ENCODE peak calls at places on chromosomes 3 and 15, in eight cellular contexts. P, Y, R, S, E, D, U and Z are unnamed samples.

GRCh38 chr3:107240183-107241091 is 136.8 kb upstream of the CCDC54 start:
- DNase-seq in P (peak; percentile 75), Y (peak; percentile 54), R (peak; percentile 59), S (peak; percentile 93), E (peak; percentile 70), D (peak; percentile 50), U (peak; percentile 82), Z (peak; percentile 64)

GRCh38 chr3:160100610-160101009 is 112.0 kb downstream of the IL12A start:
- DNase-seq in P (no peak), Y (no peak), R (no peak), S (no peak), E (no peak), D (no peak), U (no peak), Z (no peak)

GRCh38 chr3:52983828-52984227 is 62.0 kb downstream of the SFMBT1 start:
- DNase-seq in P (no peak), Y (no peak), R (no peak), S (no peak), E (no peak), D (no peak), U (no peak), Z (no peak)

GRCh38 chr3:188881954-188882641 is 289.7 kb upstream of the TPRG1 start:
- DNase-seq in P (no peak), Y (peak; percentile 98), R (no peak), S (peak; percentile 85), E (peak; percentile 10), D (no peak), U (no peak), Z (no peak)

GRCh38 chr3:115245437-115245836 is 98.3 kb upstream of the ZBTB20 start:
- DNase-seq in P (no peak), Y (peak; percentile 97), R (no peak), S (peak; percentile 95), E (peak; percentile 69), D (no peak), U (no peak), Z (no peak)

GRCh38 chr3:31356941-31357340 is 175.8 kb upstream of the STT3B start:
- DNase-seq in P (no peak), Y (peak; percentile 62), R (no peak), S (peak; percentile 33), E (no peak), D (no peak), U (no peak), Z (peak; percentile 68)

GRCh38 chr3:6860911-6861330 is at the start of gene GRM7:
- DNase-seq in P (no peak), Y (peak; percentile 75), R (no peak), S (no peak), E (no peak), D (no peak), U (peak; percentile 34), Z (no peak)

GRCh38 chr3:65930650-65931049 is 108.1 kb downstream of the MAGI1 start:
- DNase-seq in P (no peak), Y (no peak), R (no peak), S (no peak), E (no peak), D (no peak), U (no peak), Z (no peak)

GRCh38 chr3:129597087-129597791 is 9.2 kb downstream of the PLXND1 start:
- DNase-seq in P (no peak), Y (peak; percentile 59), R (no peak), S (peak; percentile 79), E (no peak), D (no peak), U (peak; percentile 79), Z (no peak)

GRCh38 chr3:153219147-153219546 is 57.1 kb downstream of the RAP2B start:
- DNase-seq in P (no peak), Y (peak; percentile 61), R (no peak), S (peak; percentile 61), E (no peak), D (no peak), U (no peak), Z (no peak)

GRCh38 chr3:11538581-11538980 is 105.1 kb downstream of the VGLL4 start:
- DNase-seq in P (no peak), Y (no peak), R (no peak), S (no peak), E (no peak), D (no peak), U (no peak), Z (no peak)

GRCh38 chr15:65925338-65925737 is 56.0 kb downstream of the RAB11A start:
- DNase-seq in P (no peak), Y (no peak), R (no peak), S (no peak), E (no peak), D (no peak), U (no peak), Z (no peak)
- H3K4me3 ChIP-seq in P (no peak overlapping the region), Y (no peak overlapping the region), R (no peak overlapping the region), S (no peak overlapping the region), E (no peak overlapping the region), D (no peak overlapping the region), U (no peak overlapping the region), Z (no peak overlapping the region)

DNA sequence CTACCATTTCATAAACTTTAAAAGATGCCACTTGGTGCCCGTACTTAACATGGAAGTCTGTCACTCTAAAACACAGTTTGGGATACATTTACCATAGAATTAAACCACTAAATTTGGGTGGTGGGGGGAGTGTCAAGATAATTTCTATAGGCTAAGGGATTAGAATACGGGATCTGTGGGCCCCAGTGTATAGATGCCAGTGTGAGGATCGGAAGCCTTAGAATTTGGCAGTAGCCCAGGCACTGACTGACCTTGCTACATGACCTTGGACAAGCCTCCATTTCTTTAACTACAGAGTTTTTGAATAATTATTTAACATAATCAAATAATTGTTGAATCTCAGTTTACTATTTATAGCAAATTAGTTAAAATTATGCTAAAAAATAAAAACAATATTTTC is 76.3 kb upstream of the STRIT1 start:
- DNase-seq in P (no peak), Y (no peak), R (no peak), S (no peak), E (no peak), D (no peak), U (no peak), Z (no peak)
- H3K4me1 ChIP-seq in P (no peaks in the 10 kb centered on the region), Y (no peaks in the 10 kb centered on the region), R (no peaks in the 10 kb centered on the region), S (no peaks in the 10 kb centered on the region), E (no peaks in the 10 kb centered on the region), D (no peaks in the 10 kb centered on the region), U (no peaks in the 10 kb centered on the region), Z (peaks cover 13% of the 10 kb centered on the region)

DNA sequence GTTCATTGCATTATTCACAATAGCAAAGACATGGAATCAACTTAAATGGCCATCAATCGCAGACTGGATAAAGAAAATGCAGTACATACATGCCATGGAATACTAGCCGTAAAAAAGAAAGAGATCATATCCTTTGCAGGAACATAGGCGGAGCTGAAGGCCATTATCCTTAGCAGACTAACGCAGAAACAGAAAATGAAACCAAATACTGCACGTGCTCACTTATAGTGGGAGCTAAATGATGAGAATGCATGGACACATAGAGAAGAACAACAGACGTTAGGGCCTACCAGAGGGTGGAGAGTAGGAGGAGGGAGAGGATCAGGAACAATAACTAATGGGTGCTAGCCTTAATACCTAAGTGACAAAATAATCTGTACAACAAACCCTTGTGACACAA is 57.9 kb downstream of the RASA2 start:
- DNase-seq in P (no peak), Y (no peak), R (no peak), S (no peak), E (no peak), D (no peak), U (no peak), Z (no peak)
- H3K9me3 ChIP-seq in P (no peaks in the 10 kb centered on the region), Y (no peaks in the 10 kb centered on the region), R (peaks cover 4% of the 10 kb centered on the region), S (no peaks in the 10 kb centered on the region), E (peaks cover 19% of the 10 kb centered on the region), D (peaks cover 8% of the 10 kb centered on the region), U (peaks cover 4% of the 10 kb centered on the region), Z (peaks cover 2% of the 10 kb centered on the region)

DNA sequence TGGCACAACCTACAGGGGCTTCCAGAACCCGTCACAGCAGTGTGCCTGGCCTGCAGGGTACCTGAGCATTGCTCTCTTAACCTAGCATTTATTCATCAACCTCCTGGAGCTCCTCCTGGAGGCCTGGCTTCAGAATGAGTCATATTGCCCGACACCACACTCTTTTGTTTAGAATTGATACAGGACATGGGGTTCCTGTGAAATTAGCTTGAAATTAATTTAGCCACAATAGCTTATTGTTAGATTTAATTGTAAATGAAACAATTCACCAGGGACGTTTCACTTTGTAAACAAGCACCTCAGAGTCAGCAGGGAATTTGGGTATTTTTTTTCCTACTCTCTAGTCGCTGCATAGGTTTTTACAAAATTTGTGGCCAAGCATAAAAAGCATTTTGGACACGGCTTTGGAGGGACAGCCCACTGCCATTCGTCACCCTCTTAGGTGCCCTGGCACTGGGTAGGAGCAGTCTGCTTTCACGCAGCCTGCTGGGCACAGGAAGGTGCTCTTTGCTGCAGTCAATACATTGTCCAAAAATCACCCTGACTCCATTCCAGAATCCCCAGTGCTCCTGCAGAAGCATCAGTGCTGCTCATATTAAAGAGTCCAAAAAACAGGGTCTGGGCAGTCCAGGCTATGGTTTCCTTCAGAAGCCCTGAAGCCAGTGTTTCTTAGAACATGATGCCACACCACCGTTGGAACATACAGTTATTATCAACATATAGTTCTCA is 60.8 kb upstream of the MEF2A start:
- DNase-seq in P (no peak), Y (peak; percentile 40), R (no peak), S (peak; percentile 49), E (no peak), D (no peak), U (no peak), Z (no peak)
- H3K4me3 ChIP-seq in P (no peak overlapping the region), Y (no peak overlapping the region), R (no peak overlapping the region), S (no peak overlapping the region), E (no peak overlapping the region), D (no peak overlapping the region), U (no peak overlapping the region), Z (no peak overlapping the region)

GRCh38 chr3:105868450-105868744 is 415 bp downstream of the CBLB start:
- DNase-seq in P (peak; percentile 60), Y (peak; percentile 40), R (peak; percentile 20), S (peak; percentile 81), E (peak; percentile 33), D (no peak), U (peak; percentile 58), Z (peak; percentile 62)

GRCh38 chr3:105865016-105865623 is 3.7 kb downstream of the CBLB start:
- DNase-seq in P (no peak), Y (peak; percentile 39), R (no peak), S (no peak), E (no peak), D (no peak), U (no peak), Z (no peak)

GRCh38 chr3:105867690-105868449 is 942 bp downstream of the CBLB start:
- DNase-seq in P (no peak), Y (no peak), R (no peak), S (peak; percentile 32), E (no peak), D (no peak), U (no peak), Z (no peak)

GRCh38 chr3:105865867-105866350 is 2.9 kb downstream of the CBLB start:
- DNase-seq in P (no peak), Y (no peak), R (no peak), S (peak; percentile 44), E (no peak), D (no peak), U (no peak), Z (no peak)

GRCh38 chr3:105866656-105867653 is 1.9 kb downstream of the CBLB start:
- DNase-seq in P (no peak), Y (peak; percentile 56), R (no peak), S (peak; percentile 72), E (no peak), D (no peak), U (no peak), Z (no peak)
- H3K4me1 ChIP-seq in P (peaks cover 61% of the 10 kb centered on the region), Y (peaks cover 22% of the 10 kb centered on the region), R (peaks cover 57% of the 10 kb centered on the region), S (peaks cover 54% of the 10 kb centered on the region), E (peaks cover 35% of the 10 kb centered on the region), D (peaks cover 50% of the 10 kb centered on the region), U (peaks cover 20% of the 10 kb centered on the region), Z (no peaks in the 10 kb centered on the region)